ENCODE peak calls at places on chromosomes 1 and 21, in ten cellular contexts. K is mammary epithelial cell, W is BE2C, H is GM23248, A is Panc1, S is heart right ventricle, B is tibial nerve, M is stomach, Z is cardiac muscle cell, L is colonic mucosa. T is an unnamed sample.

GRCh38 chr1:4935807-4936206 is 281.4 kb downstream of the AJAP1 start:
- DNase-seq in K (no peak), W (no peak), H (no peak), A (no peak), S (no peak), B (no peak), M (no peak), Z (no peak), L (no peak), T (no peak)

GRCh38 chr1:157302199-157302497 is 164.0 kb upstream of the ETV3 start:
- DNase-seq in K (no peak), W (no peak), H (no peak), A (no peak), S (no peak), B (no peak), M (no peak), Z (no peak), L (no peak), T (no peak)

GRCh38 chr1:103525114-103525606 is 339 bp upstream of the RNPC3 start:
- DNase-seq in K (peak; percentile 51), W (no peak), H (peak; percentile 75), A (no peak), S (no peak), B (no peak), M (no peak), Z (peak; percentile 75), L (no peak), T (no peak)

GRCh38 chr1:23394664-23395063 is 25.0 kb upstream of the ZNF436 start:
- DNase-seq in K (no peak), W (peak; percentile 45), H (peak; percentile 91), A (no peak), S (peak; percentile 76), B (peak; percentile 47), M (peak; percentile 46), Z (peak; percentile 96), L (peak; percentile 57), T (no peak)

GRCh38 chr1:217053666-217054065 is 330.4 kb upstream of the ESRRG start:
- DNase-seq in K (no peak), W (no peak), H (no peak), A (no peak), S (no peak), B (no peak), M (no peak), Z (no peak), L (no peak), T (no peak)

GRCh38 chr21:25688284-25689035 is 46.2 kb downstream of the ATP5PF start:
- DNase-seq in K (no peak), W (no peak), H (peak; percentile 20), A (no peak), S (no peak), B (no peak), M (no peak), Z (no peak), L (no peak), T (no peak)

GRCh38 chr1:182869241-182869666 is 30.1 kb downstream of the DHX9 start:
- DNase-seq in K (no peak), W (peak; percentile 19), H (peak; percentile 13), A (no peak), S (no peak), B (no peak), M (no peak), Z (no peak), L (no peak), T (no peak)

GRCh38 chr1:116755036-116755435 is 806 bp downstream of the CD2 start:
- DNase-seq in K (no peak), W (no peak), H (no peak), A (no peak), S (no peak), B (no peak), M (no peak), Z (no peak), L (no peak), T (no peak)

GRCh38 chr1:33441088-33441745 is 10.3 kb upstream of the PHC2 start:
- DNase-seq in K (no peak), W (no peak), H (no peak), A (no peak), S (no peak), B (no peak), M (no peak), Z (no peak), L (peak; percentile 55), T (no peak)

GRCh38 chr1:25875154-25875855 is at the start of gene PAQR7:
- DNase-seq in K (peak; percentile 64), W (peak; percentile 70), H (peak; percentile 86), A (no peak), S (peak; percentile 76), B (peak; percentile 40), M (peak; percentile 87), Z (peak; percentile 82), L (peak; percentile 78), T (peak; percentile 70)

GRCh38 chr1:10539411-10540043 is 64.8 kb downstream of the PEX14 start:
- DNase-seq in K (no peak), W (no peak), H (peak; percentile 59), A (no peak), S (no peak), B (no peak), M (no peak), Z (peak; percentile 73), L (no peak), T (no peak)

GRCh38 chr1:177340601-177341067 is 169.9 kb downstream of the BRINP2 start:
- DNase-seq in K (no peak), W (no peak), H (peak; percentile 13), A (no peak), S (no peak), B (no peak), M (no peak), Z (no peak), L (no peak), T (no peak)

GRCh38 chr1:27342778-27343638 is 1.2 kb downstream of the SYTL1 start:
- DNase-seq in K (peak; percentile 97), W (no peak), H (no peak), A (no peak), S (no peak), B (no peak), M (peak; percentile 81), Z (no peak), L (peak; percentile 42), T (peak; percentile 81)

GRCh38 chr1:221631551-221631950 is 110.3 kb downstream of the DUSP10 start:
- DNase-seq in K (no peak), W (no peak), H (no peak), A (no peak), S (no peak), B (no peak), M (no peak), Z (no peak), L (no peak), T (no peak)

GRCh38 chr1:35505911-35506798 is 51.0 kb downstream of the KIAA0319L start:
- DNase-seq in K (peak; percentile 90), W (peak; percentile 40), H (peak; percentile 83), A (no peak), S (no peak), B (no peak), M (peak; percentile 43), Z (peak; percentile 81), L (no peak), T (peak; percentile 72)

DNA sequence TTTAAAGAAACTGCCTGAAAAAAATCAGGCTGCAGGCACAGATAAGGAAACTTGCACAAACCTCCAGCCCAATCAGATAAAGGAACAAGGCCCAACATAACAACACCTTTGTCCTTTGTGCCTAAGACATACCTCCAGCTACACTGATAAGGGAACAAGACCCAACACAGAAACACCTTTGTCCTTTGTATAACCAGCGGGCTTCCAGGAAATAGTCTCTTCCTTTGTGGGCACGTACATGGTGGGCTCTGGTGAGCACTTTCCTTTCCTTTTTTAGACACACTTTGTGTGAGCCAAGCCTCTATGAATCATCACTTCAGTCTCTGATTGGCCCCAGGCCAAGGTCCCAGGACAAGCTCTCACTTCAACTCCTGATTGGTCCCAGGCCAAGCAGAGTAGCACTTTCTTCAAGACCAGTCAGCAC is 23.6 kb downstream of the ZNF670 start:
- DNase-seq in K (peak; percentile 18), W (no peak), H (peak; percentile 3), A (no peak), S (no peak), B (no peak), M (peak; percentile 41), Z (peak; percentile 79), L (peak; percentile 24), T (no peak)
- H3K9me3 ChIP-seq in K (peaks cover 31% of the 10 kb centered on the region), W (peaks cover 8% of the 10 kb centered on the region), H (no peaks in the 10 kb centered on the region), A (peaks cover 64% of the 10 kb centered on the region), S (no peaks in the 10 kb centered on the region), B (no peaks in the 10 kb centered on the region), M (no peaks in the 10 kb centered on the region), Z (no peaks in the 10 kb centered on the region), L (no peaks in the 10 kb centered on the region), T (no peaks in the 10 kb centered on the region)

DNA sequence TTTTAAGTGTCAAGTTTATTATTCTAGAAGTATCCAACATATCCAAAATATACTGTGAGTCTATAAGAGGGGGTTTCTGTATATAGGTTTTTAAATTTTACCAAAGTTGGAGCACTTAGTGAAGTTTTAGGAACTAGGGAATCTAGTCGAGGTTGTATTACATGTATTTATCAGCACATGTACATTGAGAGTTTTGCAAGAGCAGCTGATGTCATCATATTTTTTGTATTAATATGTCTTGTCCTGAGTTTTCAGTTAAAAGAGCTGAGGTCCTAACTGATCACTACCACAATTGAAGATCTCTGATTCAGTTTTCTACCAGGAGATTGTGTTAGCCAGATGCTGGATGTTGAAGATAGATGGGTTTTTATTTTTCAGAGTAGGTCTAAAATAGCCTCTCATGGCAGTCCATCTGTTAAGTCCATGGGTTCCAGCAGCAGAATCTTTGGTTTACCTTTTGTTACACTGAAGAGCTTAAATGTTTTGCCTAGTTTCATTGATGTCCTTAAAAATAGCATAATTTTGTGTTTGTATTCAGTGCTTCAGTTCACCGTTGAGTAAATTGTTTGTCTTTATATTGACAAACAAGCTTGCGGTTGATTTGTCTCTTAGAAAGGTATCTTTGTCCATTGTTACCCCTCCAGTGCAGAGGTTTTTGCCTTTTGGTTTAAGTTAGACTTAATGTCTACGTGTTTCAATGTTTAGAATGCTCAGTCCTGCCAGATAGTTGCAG is 16.0 kb downstream of the YBX1 start:
- DNase-seq in K (no peak), W (no peak), H (no peak), A (no peak), S (no peak), B (no peak), M (no peak), Z (no peak), L (no peak), T (no peak)
- H3K36me3 ChIP-seq in K (peaks cover 59% of the 10 kb centered on the region), W (peaks cover 86% of the 10 kb centered on the region), H (peaks cover 88% of the 10 kb centered on the region), A (peaks cover 86% of the 10 kb centered on the region), S (peaks cover 58% of the 10 kb centered on the region), B (peaks cover 74% of the 10 kb centered on the region), M (peaks cover 90% of the 10 kb centered on the region), Z (peaks cover 91% of the 10 kb centered on the region), L (peaks cover 32% of the 10 kb centered on the region), T (no peaks in the 10 kb centered on the region)

GRCh38 chr1:152328801-152329391 is 3.9 kb upstream of the FLG start:
- DNase-seq in K (no peak), W (no peak), H (peak; percentile 69), A (no peak), S (no peak), B (no peak), M (no peak), Z (no peak), L (no peak), T (no peak)
- H3K9me3 ChIP-seq in K (no peaks in the 10 kb centered on the region), W (no peaks in the 10 kb centered on the region), H (no peaks in the 10 kb centered on the region), A (no peaks in the 10 kb centered on the region), S (no peaks in the 10 kb centered on the region), B (no peaks in the 10 kb centered on the region), M (no peaks in the 10 kb centered on the region), Z (peaks cover 2% of the 10 kb centered on the region), L (no peaks in the 10 kb centered on the region), T (no peaks in the 10 kb centered on the region)

DNA sequence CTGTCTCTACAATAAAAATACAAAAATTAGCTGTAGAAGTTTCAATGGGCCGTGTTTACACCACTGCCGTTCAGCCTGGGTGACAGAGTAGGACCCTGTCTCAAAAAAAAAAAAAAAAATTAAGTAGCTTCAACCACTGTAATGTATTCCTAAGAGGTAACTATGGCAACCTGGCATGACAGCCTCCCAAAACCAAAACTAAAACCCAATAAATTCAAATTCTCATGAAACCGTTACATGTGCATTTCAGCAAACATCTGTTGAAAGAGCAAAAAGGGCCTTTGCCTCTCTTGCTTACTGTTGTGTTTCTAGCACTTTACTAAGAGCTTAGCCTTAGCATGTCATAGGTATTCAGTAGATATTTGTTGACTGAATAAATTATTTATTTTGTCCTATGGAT is 33.5 kb downstream of the ODR4 start:
- DNase-seq in K (no peak), W (no peak), H (no peak), A (no peak), S (no peak), B (no peak), M (no peak), Z (no peak), L (no peak), T (no peak)
- H3K36me3 ChIP-seq in K (peaks cover 41% of the 10 kb centered on the region), W (peaks cover 40% of the 10 kb centered on the region), H (peaks cover 68% of the 10 kb centered on the region), A (peaks cover 50% of the 10 kb centered on the region), S (peaks cover 33% of the 10 kb centered on the region), B (peaks cover 67% of the 10 kb centered on the region), M (peaks cover 80% of the 10 kb centered on the region), Z (peaks cover 54% of the 10 kb centered on the region), L (no peaks in the 10 kb centered on the region), T (no peaks in the 10 kb centered on the region)

T was measured in prostate gland.